ENCODE peak calls at places on chromosomes 1 and 21, in seven cellular contexts. E is cardiac fibroblast, G is fibroblast of villous mesenchyme, X is adrenal gland, R is endothelial cell, Z is RWPE2, V is mesothelial cell of epicardium. C is an unnamed sample.

GRCh38 chr1:14143777-14144176 is 443.8 kb downstream of the PRDM2 start:
- DNase-seq in R (no peak), G (no peak), X (no peak), Z (no peak), E (no peak), V (no peak), C (no peak)

GRCh38 chr1:14780271-14780670 is 181.8 kb downstream of the KAZN start:
- DNase-seq in G (peak), V (no peak), Z (no peak), X (no peak), R (no peak), E (peak), C (peak)

GRCh38 chr1:230517786-230518185 is 91.7 kb upstream of the PGBD5 start:
- DNase-seq in E (no peak), G (no peak), Z (no peak), X (no peak), R (no peak), V (no peak), C (no peak)

GRCh38 chr1:51839094-51839493 is 39.4 kb downstream of the NRDC start:
- DNase-seq in G (no peak), X (no peak), R (no peak), Z (no peak), E (no peak), V (no peak), C (no peak)

GRCh38 chr1:191892716-191893115 is 265.5 kb upstream of the RGS18 start:
- DNase-seq in Z (no peak), E (no peak), X (no peak), R (no peak), G (no peak), V (no peak), C (no peak)

GRCh38 chr21:44013380-44014088 is 1.4 kb downstream of the TRAPPC10 start:
- DNase-seq in V (no peak), X (no peak), Z (no peak), G (peak), E (peak), R (peak), C (no peak)

GRCh38 chr21:42806489-42807140 is 72.7 kb downstream of the WDR4 start:
- DNase-seq in X (no peak), Z (no peak), E (no peak), R (no peak), G (no peak), V (peak), C (no peak)

GRCh38 chr1:69976896-69977295 is 228.5 kb downstream of the LRRC40 start:
- DNase-seq in X (no peak), Z (no peak), G (peak), E (peak), V (no peak), R (no peak), C (no peak)

GRCh38 chr1:52424757-52425265 is 20.4 kb downstream of the PRPF38A start:
- DNase-seq in E (no peak), R (no peak), V (no peak), G (peak), X (no peak), Z (no peak), C (no peak)

GRCh38 chr1:210321131-210321530 is 7.6 kb upstream of the HHAT start:
- DNase-seq in Z (no peak), X (no peak), V (no peak), R (no peak), G (no peak), E (no peak), C (no peak)

GRCh38 chr1:159040206-159040605 is 30.5 kb downstream of the IFI16 start:
- DNase-seq in X (no peak), R (no peak), G (peak), V (no peak), E (peak), Z (no peak), C (no peak)

GRCh38 chr1:248873993-248874671 is 15.2 kb upstream of the ZNF692 start:
- DNase-seq in E (no peak), V (peak), X (peak), Z (no peak), G (peak), R (peak), C (peak)

GRCh38 chr1:199282910-199283309 is 644.1 kb downstream of the PTPRC start:
- DNase-seq in G (no peak), V (no peak), Z (no peak), E (no peak), R (no peak), X (no peak), C (no peak)

GRCh38 chr1:110150330-110151174 is at the start of gene SLC6A17:
- DNase-seq in R (peak), X (peak), V (peak), E (peak), Z (no peak), G (peak), C (no peak)

GRCh38 chr1:11749203-11749689 is 12.7 kb upstream of the C1orf167 start:
- DNase-seq in G (peak), R (peak), X (peak), Z (no peak), V (no peak), E (peak), C (no peak)

GRCh38 chr1:59379028-59379728 is 82.3 kb downstream of the FGGY start:
- DNase-seq in Z (no peak), X (no peak), V (no peak), R (no peak), G (no peak), E (peak), C (no peak)

GRCh38 chr1:178464141-178464540 is 32.6 kb downstream of the CLEC20A start:
- DNase-seq in R (no peak), G (no peak), E (no peak), V (no peak), Z (no peak), X (no peak), C (no peak)

GRCh38 chr1:54287821-54288220 is 87.9 kb downstream of the MRPL37 start:
- DNase-seq in X (peak), Z (no peak), E (peak), G (peak), V (no peak), R (no peak), C (no peak)

GRCh38 chr21:26070822-26071425 is 99.6 kb downstream of the APP start:
- DNase-seq in G (peak), Z (no peak), R (no peak), X (peak), E (peak), V (no peak), C (no peak)

GRCh38 chr1:84174051-84174556 is 30.0 kb downstream of the PRKACB start:
- DNase-seq in E (peak), X (no peak), V (no peak), R (no peak), Z (no peak), G (peak), C (no peak)

GRCh38 chr1:59367269-59368006 is 70.5 kb downstream of the FGGY start:
- DNase-seq in R (no peak), V (no peak), Z (peak), X (peak), G (peak), E (peak), C (no peak)

GRCh38 chr1:77725706-77726105 is 33.9 kb downstream of the USP33 start:
- DNase-seq in V (no peak), E (no peak), X (no peak), R (no peak), Z (no peak), G (no peak), C (no peak)

GRCh38 chr1:94855307-94855700 is 35.1 kb downstream of the SLC44A3 start:
- DNase-seq in V (no peak), R (no peak), Z (no peak), G (no peak), X (no peak), E (no peak), C (no peak)

GRCh38 chr21:33937931-33938339 is 22.3 kb upstream of the ATP5PO start:
- DNase-seq in V (no peak), Z (no peak), E (no peak), G (no peak), X (no peak), R (no peak), C (no peak)

GRCh38 chr1:151340870-151341754 is 5.9 kb downstream of the RFX5 start:
- DNase-seq in E (peak), V (no peak), R (peak), G (peak), X (peak), Z (no peak), C (no peak)

GRCh38 chr1:89363638-89364536 is at the start of gene GBP6:
- DNase-seq in G (no peak), R (no peak), V (no peak), E (peak), X (no peak), Z (no peak), C (no peak)

GRCh38 chr21:26632691-26633090 is 59.6 kb upstream of the CYYR1 start:
- DNase-seq in V (no peak), R (no peak), X (no peak), Z (no peak), E (no peak), G (no peak), C (no peak)

GRCh38 chr1:44924835-44925464 is 61.4 kb downstream of the EIF2B3 start:
- DNase-seq in G (peak), Z (no peak), V (no peak), X (no peak), E (peak), R (no peak), C (no peak)

GRCh38 chr1:183302452-183303324 is 115.5 kb downstream of the NMNAT2 start:
- DNase-seq in R (no peak), G (no peak), Z (no peak), X (no peak), E (no peak), V (no peak), C (no peak)

GRCh38 chr1:225746361-225747179 is 31.1 kb upstream of the SRP9 start:
- DNase-seq in G (peak), V (no peak), E (peak), X (peak), R (peak), Z (no peak), C (no peak)

GRCh38 chr1:29357452-29357851 is 121.1 kb downstream of the PTPRU start:
- DNase-seq in Z (no peak), V (no peak), X (no peak), R (no peak), G (no peak), E (no peak), C (no peak)

GRCh38 chr21:44310628-44311027 is 10.8 kb downstream of the PFKL start:
- DNase-seq in R (no peak), V (no peak), E (no peak), X (no peak), Z (no peak), G (no peak), C (no peak)

GRCh38 chr1:161440312-161440894 is 64.9 kb upstream of the FCGR2A start:
- DNase-seq in E (peak), X (peak), R (peak), G (peak), Z (no peak), V (peak), C (no peak)

GRCh38 chr1:205775717-205776056 is 405 bp upstream of the RAB29 start:
- DNase-seq in E (peak), Z (no peak), V (no peak), R (no peak), G (peak), X (peak), C (no peak)

GRCh38 chr1:162988869-162989268 is 80.3 kb upstream of the RGS4 start:
- DNase-seq in G (no peak), R (no peak), Z (no peak), V (no peak), X (no peak), E (no peak), C (no peak)

GRCh38 chr1:29249170-29249691 is 12.9 kb downstream of the PTPRU start:
- DNase-seq in X (no peak), G (peak), Z (no peak), R (peak), V (peak), E (peak), C (no peak)

GRCh38 chr1:8373547-8374270 is 55.8 kb downstream of the SLC45A1 start:
- DNase-seq in R (no peak), V (no peak), X (peak), Z (no peak), G (peak), E (peak), C (no peak)

GRCh38 chr1:154467768-154468102 is 34.3 kb upstream of the TDRD10 start:
- DNase-seq in G (no peak), Z (no peak), X (no peak), V (no peak), R (no peak), E (no peak), C (no peak)

GRCh38 chr1:36773827-36774541 is 260.3 kb downstream of the GRIK3 start:
- DNase-seq in R (no peak), Z (no peak), G (no peak), E (no peak), V (no peak), X (no peak), C (no peak)

GRCh38 chr1:220485131-220485530 is 42.8 kb upstream of the MARK1 start:
- DNase-seq in E (no peak), V (no peak), R (no peak), Z (no peak), X (no peak), G (no peak), C (no peak)
- TF ChIP-seq CTCF in E (no peak), V (no peak), R (no peak), Z (no peak), X (no peak), G (no peak), C (no peak)

GRCh38 chr1:19452221-19452663 is 33.1 kb downstream of the CAPZB start:
- DNase-seq in Z (no peak), R (no peak), V (no peak), G (no peak), E (peak), X (no peak), C (no peak)
- TF ChIP-seq CTCF in Z (no peak), R (no peak), V (no peak), G (no peak), E (no peak), X (no peak), C (no peak)

GRCh38 chr1:204367956-204368355 is 8.2 kb upstream of the PLEKHA6 start:
- DNase-seq in R (no peak), E (no peak), G (no peak), Z (no peak), X (no peak), V (no peak), C (no peak)

GRCh38 chr1:204367193-204367858 is 7.6 kb upstream of the PLEKHA6 start:
- DNase-seq in E (no peak), R (no peak), X (no peak), G (no peak), V (no peak), Z (no peak), C (no peak)

GRCh38 chr1:204369006-204369726 is 9.4 kb upstream of the PLEKHA6 start:
- DNase-seq in V (no peak), X (no peak), Z (no peak), R (no peak), G (no peak), E (no peak), C (no peak)

GRCh38 chr1:204363335-204364114 is 3.8 kb upstream of the PLEKHA6 start:
- DNase-seq in E (peak), V (peak), R (peak), G (peak), X (peak), Z (no peak), C (no peak)

GRCh38 chr1:204366759-204367158 is 7.0 kb upstream of the PLEKHA6 start:
- DNase-seq in X (no peak), R (peak), V (no peak), E (no peak), Z (no peak), G (no peak), C (no peak)
- TF ChIP-seq CTCF in X (peak), R (peak), V (no peak), E (peak), Z (peak), G (peak), C (no peak)

DNA sequence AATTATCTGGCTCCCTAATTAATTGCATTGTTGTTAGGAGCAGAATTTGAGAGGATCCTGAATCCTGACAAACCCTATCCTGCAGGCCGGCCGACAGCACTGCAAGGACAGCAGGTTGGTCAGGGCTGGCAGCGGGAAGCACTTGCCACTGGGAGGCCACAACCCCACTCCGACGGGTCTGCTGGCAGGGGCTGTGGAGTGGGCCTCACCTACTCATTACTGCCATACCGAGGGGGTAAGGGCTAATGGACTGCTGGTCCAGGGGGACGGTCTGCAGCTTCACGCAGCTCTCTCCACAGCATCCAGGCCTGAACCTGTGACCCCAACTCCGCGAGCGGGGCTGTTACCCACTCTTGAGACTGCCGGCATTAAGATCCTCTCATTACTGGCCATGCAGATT is 501.4 kb downstream of the OMA1 start:
- DNase-seq in X (no peak), R (no peak), Z (no peak), G (no peak), V (no peak), E (no peak), C (no peak)
- TF ChIP-seq CTCF in X (no peak), R (no peak), Z (no peak), G (no peak), V (no peak), E (no peak), C (no peak)

GRCh38 chr1:111879086-111879485 is 110.4 kb downstream of the KCND3 start:
- DNase-seq in E (no peak), Z (no peak), V (no peak), R (no peak), G (no peak), X (no peak), C (no peak)
- TF ChIP-seq CTCF in E (no peak), Z (no peak), V (no peak), R (no peak), G (no peak), X (no peak), C (no peak)

DNA sequence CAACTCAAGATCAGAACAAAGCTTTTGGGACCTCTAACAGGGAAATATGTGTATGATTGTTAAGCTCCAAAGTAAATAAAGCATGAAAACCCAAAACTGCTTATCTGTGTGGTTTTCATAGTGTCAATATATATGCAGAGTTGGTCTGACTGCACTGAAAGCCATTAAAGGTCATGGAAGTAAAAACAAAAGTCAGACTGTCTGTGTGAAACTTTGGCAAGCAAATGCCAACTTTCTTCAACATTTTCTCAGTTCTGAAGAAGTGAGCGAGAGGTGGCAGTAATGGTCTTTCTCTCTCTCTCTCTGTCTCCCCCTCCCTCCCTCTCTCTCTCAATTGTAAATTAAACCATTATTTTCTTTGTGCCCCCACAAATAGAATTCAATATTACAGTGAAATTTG is 100.1 kb upstream of the S1PR1 start:
- DNase-seq in X (no peak), Z (no peak), V (no peak), R (no peak), E (peak), G (no peak), C (no peak)
- TF ChIP-seq CTCF in X (no peak), Z (peak), V (no peak), R (no peak), E (peak), G (no peak), C (no peak)

C was measured in omental fat pad.